ENCODE peak calls at places on chromosome 11, in six cellular contexts. One of them, this sample, is unnamed.

GRCh38 chr11:60124802-60125432 is 36.5 kb downstream of the MS4A2 start:
- DNase-seq in GM12878: no peak
- DNase-seq in A549: no peak
- DNase-seq in stomach: no peak
- DNase-seq in HCT116: no peak
- DNase-seq in uterus: no peak
- DNase-seq in this sample: no peak

GRCh38 chr11:66288138-66288865 is 641 bp downstream of the YIF1A start:
- DNase-seq in uterus: no peak
- DNase-seq in stomach: no peak
- DNase-seq in GM12878: no peak
- DNase-seq in HCT116: no peak
- DNase-seq in A549: no peak
- DNase-seq in this sample: no peak

GRCh38 chr11:67504950-67505561 is at the start of gene PITPNM1:
- DNase-seq in HCT116: no peak
- DNase-seq in uterus: peak; percentile 68
- DNase-seq in A549: peak; percentile 62
- DNase-seq in stomach: peak; percentile 79
- DNase-seq in GM12878: no peak
- DNase-seq in this sample: peak; percentile 45

GRCh38 chr11:47980907-47981621 is 705 bp downstream of the PTPRJ start:
- DNase-seq in HCT116: no peak
- DNase-seq in uterus: peak; percentile 35
- DNase-seq in stomach: peak; percentile 65
- DNase-seq in GM12878: no peak
- DNase-seq in A549: peak; percentile 34
- DNase-seq in this sample: peak; percentile 28

GRCh38 chr11:130531061-130531460 is 82.6 kb downstream of the ADAMTS15 start:
- DNase-seq in GM12878: no peak
- DNase-seq in HCT116: no peak
- DNase-seq in stomach: no peak
- DNase-seq in A549: no peak
- DNase-seq in uterus: no peak
- DNase-seq in this sample: no peak

GRCh38 chr11:120212259-120212888 is 1.5 kb downstream of the OAF start:
- DNase-seq in A549: no peak
- DNase-seq in HCT116: no peak
- DNase-seq in GM12878: no peak
- DNase-seq in uterus: no peak
- DNase-seq in stomach: no peak
- DNase-seq in this sample: no peak

GRCh38 chr11:122910775-122911174 is 28.2 kb downstream of the JHY start:
- DNase-seq in A549: peak; percentile 29
- DNase-seq in GM12878: no peak
- DNase-seq in HCT116: peak; percentile 8
- DNase-seq in stomach: no peak
- DNase-seq in uterus: no peak
- DNase-seq in this sample: no peak

GRCh38 chr11:121463689-121464335 is 11.0 kb upstream of the SORL1-AS1 start:
- DNase-seq in stomach: no peak
- DNase-seq in HCT116: no peak
- DNase-seq in GM12878: no peak
- DNase-seq in uterus: no peak
- DNase-seq in A549: no peak
- DNase-seq in this sample: no peak

GRCh38 chr11:12189543-12190235 is 79.3 kb downstream of the MICAL2 start:
- DNase-seq in A549: no peak
- DNase-seq in stomach: no peak
- DNase-seq in GM12878: no peak
- DNase-seq in HCT116: no peak
- DNase-seq in uterus: no peak
- DNase-seq in this sample: no peak

GRCh38 chr11:64998690-64999431 is 2.1 kb upstream of the BATF2 start:
- DNase-seq in uterus: no peak
- DNase-seq in stomach: no peak
- DNase-seq in A549: peak; percentile 68
- DNase-seq in HCT116: no peak
- DNase-seq in GM12878: no peak
- DNase-seq in this sample: no peak

GRCh38 chr11:96113100-96113710 is 189.3 kb upstream of the MTMR2 start:
- DNase-seq in stomach: no peak
- DNase-seq in HCT116: no peak
- DNase-seq in A549: no peak
- DNase-seq in GM12878: no peak
- DNase-seq in uterus: no peak
- DNase-seq in this sample: no peak

GRCh38 chr11:108718466-108718865 is 53.6 kb downstream of the DDX10 start:
- DNase-seq in stomach: no peak
- DNase-seq in GM12878: no peak
- DNase-seq in uterus: no peak
- DNase-seq in HCT116: no peak
- DNase-seq in A549: no peak
- DNase-seq in this sample: no peak

GRCh38 chr11:118081241-118081958 is 4.5 kb downstream of the TMPRSS4 start:
- DNase-seq in A549: no peak
- DNase-seq in uterus: no peak
- DNase-seq in stomach: no peak
- DNase-seq in GM12878: no peak
- DNase-seq in HCT116: no peak
- DNase-seq in this sample: no peak

GRCh38 chr11:15327786-15328231 is 213.1 kb downstream of the INSC start:
- DNase-seq in HCT116: peak; percentile 35
- DNase-seq in A549: peak; percentile 39
- DNase-seq in GM12878: no peak
- DNase-seq in stomach: peak; percentile 59
- DNase-seq in uterus: peak; percentile 23
- DNase-seq in this sample: peak; percentile 84

GRCh38 chr11:128845334-128845780 is 21.7 kb downstream of the KCNJ1 start:
- DNase-seq in HCT116: no peak
- DNase-seq in uterus: no peak
- DNase-seq in GM12878: no peak
- DNase-seq in A549: no peak
- DNase-seq in stomach: no peak
- DNase-seq in this sample: no peak

GRCh38 chr11:117519590-117519989 is 191.9 kb downstream of the CEP164 start:
- DNase-seq in stomach: no peak
- DNase-seq in uterus: no peak
- DNase-seq in A549: no peak
- DNase-seq in GM12878: no peak
- DNase-seq in HCT116: no peak
- DNase-seq in this sample: no peak

GRCh38 chr11:117921893-117922292 is 7.3 kb downstream of the TMPRSS13 start:
- DNase-seq in A549: no peak
- DNase-seq in stomach: no peak
- DNase-seq in GM12878: no peak
- DNase-seq in uterus: no peak
- DNase-seq in HCT116: no peak
- DNase-seq in this sample: no peak

GRCh38 chr11:83493918-83494317 is 207.8 kb upstream of the CCDC90B start:
- DNase-seq in GM12878: no peak
- DNase-seq in stomach: peak; percentile 26
- DNase-seq in uterus: no peak
- DNase-seq in HCT116: no peak
- DNase-seq in A549: no peak
- DNase-seq in this sample: no peak

GRCh38 chr11:45158210-45158644 is 11.8 kb downstream of the PRDM11 start:
- DNase-seq in GM12878: no peak
- DNase-seq in A549: no peak
- DNase-seq in HCT116: no peak
- DNase-seq in uterus: peak; percentile 58
- DNase-seq in stomach: no peak
- DNase-seq in this sample: no peak

GRCh38 chr11:93560534-93560933 is 17.3 kb upstream of the SMCO4 start:
- DNase-seq in A549: no peak
- DNase-seq in GM12878: no peak
- DNase-seq in stomach: no peak
- DNase-seq in HCT116: no peak
- DNase-seq in uterus: no peak
- DNase-seq in this sample: no peak

GRCh38 chr11:107562647-107563208 is 2.8 kb downstream of the ALKBH8 start:
- DNase-seq in HCT116: peak; percentile 93
- DNase-seq in uterus: no peak
- DNase-seq in stomach: no peak
- DNase-seq in A549: peak; percentile 64
- DNase-seq in GM12878: no peak
- DNase-seq in this sample: no peak

GRCh38 chr11:55707029-55707428 is 45.0 kb downstream of the OR4C6 start:
- DNase-seq in HCT116: no peak
- DNase-seq in stomach: no peak
- DNase-seq in A549: peak; percentile 38
- DNase-seq in uterus: no peak
- DNase-seq in GM12878: peak; percentile 9
- DNase-seq in this sample: no peak

GRCh38 chr11:33869511-33870422 is 22.1 kb downstream of the LMO2 start:
- DNase-seq in A549: peak; percentile 14
- DNase-seq in stomach: no peak
- DNase-seq in uterus: peak; percentile 19
- DNase-seq in GM12878: no peak
- DNase-seq in HCT116: no peak
- DNase-seq in this sample: no peak

GRCh38 chr11:7911011-7911410 is 20.1 kb downstream of the OR10A6 start:
- DNase-seq in HCT116: no peak
- DNase-seq in stomach: no peak
- DNase-seq in uterus: no peak
- DNase-seq in GM12878: no peak
- DNase-seq in A549: no peak
- DNase-seq in this sample: no peak

GRCh38 chr11:35079581-35079980 is 59.4 kb upstream of the CD44 start:
- DNase-seq in GM12878: no peak
- DNase-seq in uterus: no peak
- DNase-seq in A549: no peak
- DNase-seq in stomach: no peak
- DNase-seq in HCT116: no peak
- DNase-seq in this sample: no peak

GRCh38 chr11:1165256-1166041 is 7.7 kb downstream of the MUC5AC start:
- DNase-seq in stomach: peak; percentile 24
- DNase-seq in GM12878: no peak
- DNase-seq in uterus: no peak
- DNase-seq in HCT116: no peak
- DNase-seq in A549: no peak
- DNase-seq in this sample: no peak

DNA sequence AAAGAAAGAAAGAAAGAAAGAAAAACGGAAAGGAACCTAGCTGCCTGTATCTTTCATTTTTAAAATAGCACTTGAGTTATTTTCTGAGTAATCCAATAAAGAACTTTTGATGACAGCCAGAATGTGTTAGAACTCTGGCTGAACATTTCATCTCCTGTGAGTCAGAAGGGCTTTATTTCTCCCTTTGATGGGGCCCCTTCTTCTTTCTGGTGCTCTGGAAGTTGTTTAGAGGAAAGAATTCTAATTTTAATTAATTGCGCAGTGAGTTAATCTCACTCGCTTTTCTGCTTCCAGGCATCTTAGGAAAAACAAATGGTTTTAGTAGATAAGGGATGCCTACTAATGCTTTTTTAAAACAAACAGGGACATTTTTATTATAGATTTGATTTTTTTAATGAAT is 57.9 kb downstream of the COMMD9 start:
- DNase-seq in uterus: no peak
- DNase-seq in stomach: no peak
- DNase-seq in HCT116: no peak
- DNase-seq in A549: no peak
- DNase-seq in GM12878: no peak
- DNase-seq in this sample: no peak
- H3K4me3 ChIP-seq in uterus: peak overlapping the region; percentile 3
- H3K4me3 ChIP-seq in stomach: no peak overlapping the region
- H3K4me3 ChIP-seq in HCT116: peak overlapping the region; percentile 23
- H3K4me3 ChIP-seq in A549: no peak overlapping the region
- H3K4me3 ChIP-seq in GM12878: no peak overlapping the region
- H3K4me3 ChIP-seq in this sample: no peak overlapping the region

GRCh38 chr11:58578635-58579191 is at the start of gene ZFP91:
- DNase-seq in uterus: peak; percentile 97
- DNase-seq in A549: peak; percentile 98
- DNase-seq in GM12878: peak; percentile 87
- DNase-seq in HCT116: peak; percentile 95
- DNase-seq in stomach: peak; percentile 98
- DNase-seq in this sample: peak; percentile 99
- TF ChIP-seq POLR2A in uterus: peak; percentile 80
- TF ChIP-seq POLR2A in A549: peak; percentile 64
- TF ChIP-seq POLR2A in GM12878: peak; percentile 91
- TF ChIP-seq POLR2A in HCT116: no peak
- TF ChIP-seq POLR2A in stomach: peak; percentile 54
- TF ChIP-seq POLR2A in this sample: peak; percentile 61

DNA sequence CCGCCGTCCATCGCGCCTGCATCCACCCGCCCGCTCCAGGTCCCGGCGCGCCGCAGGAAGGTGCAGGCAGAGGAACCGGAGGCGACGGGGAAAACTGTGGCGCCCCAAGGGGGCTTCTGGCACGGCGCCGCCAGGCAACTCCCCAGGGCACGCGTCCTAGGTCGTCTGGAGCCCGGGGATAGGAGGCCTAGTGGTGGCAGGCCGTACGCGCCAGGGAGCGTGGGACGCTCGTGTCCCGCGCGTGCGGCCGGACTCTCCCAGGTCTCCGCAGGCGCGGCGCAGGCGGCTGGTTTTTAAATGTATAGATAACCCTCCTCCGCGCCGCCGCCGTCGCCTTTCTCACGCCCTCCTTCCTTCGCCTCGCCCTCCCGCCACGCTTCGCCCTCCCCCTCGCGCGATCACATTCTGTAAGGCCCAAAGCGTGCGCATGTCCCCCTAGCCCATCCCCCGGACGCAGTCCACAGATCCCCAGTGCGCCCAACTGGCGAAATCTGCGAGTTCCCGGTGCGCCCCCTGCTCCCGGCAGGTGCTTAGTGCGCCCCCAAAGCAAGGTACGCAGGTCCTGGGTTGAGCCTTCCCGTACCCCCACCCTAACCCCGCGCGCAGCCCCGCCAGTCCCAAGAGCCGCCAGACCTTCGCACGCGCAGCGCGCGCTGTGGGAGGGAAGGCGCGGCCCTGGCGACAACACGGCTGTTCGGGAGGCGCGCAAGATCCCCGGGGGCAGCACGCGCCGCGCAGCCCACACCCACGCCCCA is at the start of gene ASCL2:
- DNase-seq in A549: no peak
- DNase-seq in GM12878: no peak
- DNase-seq in stomach: peak; percentile 25
- DNase-seq in uterus: no peak
- DNase-seq in HCT116: no peak
- DNase-seq in this sample: peak; percentile 16
- H3K4me3 ChIP-seq in A549: peak within 1 kb of the TSS; percentile 52
- H3K4me3 ChIP-seq in GM12878: no peak within 1 kb of the TSS
- H3K4me3 ChIP-seq in stomach: peak within 1 kb of the TSS; percentile 56
- H3K4me3 ChIP-seq in uterus: peak within 1 kb of the TSS; percentile 44
- H3K4me3 ChIP-seq in HCT116: peak within 1 kb of the TSS; percentile 56
- H3K4me3 ChIP-seq in this sample: peak within 1 kb of the TSS; percentile 57

DNA sequence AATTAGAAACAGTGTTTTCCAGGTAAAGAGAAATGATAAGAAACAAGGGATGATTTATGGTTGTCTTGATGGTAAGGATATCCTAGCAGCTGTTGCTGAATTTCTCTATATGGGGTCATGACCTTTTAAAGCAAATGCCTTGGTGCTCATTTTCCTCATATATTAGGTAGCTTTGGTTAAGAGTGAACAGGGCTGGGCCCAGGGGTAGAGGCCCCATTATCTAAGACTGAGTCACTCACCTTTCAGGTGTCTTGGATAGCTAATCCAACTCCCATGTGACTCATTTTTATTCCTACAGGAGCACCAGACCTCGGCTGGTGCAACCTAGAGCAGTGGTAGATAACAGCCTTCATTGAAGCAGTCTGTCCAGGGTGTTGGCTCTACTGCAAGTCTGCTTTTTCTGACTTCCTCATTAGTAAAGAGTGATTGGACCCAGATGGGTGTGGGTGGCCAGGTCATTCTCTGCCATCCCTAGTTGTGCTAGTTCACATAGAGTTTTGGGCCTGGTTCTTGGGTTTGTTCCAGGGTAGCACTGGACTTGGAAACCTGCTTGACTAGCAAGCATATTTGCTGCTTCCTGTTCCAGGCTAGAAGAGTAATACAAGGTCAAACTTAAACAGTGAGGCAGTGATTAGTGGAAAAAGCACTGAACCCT is 37.4 kb downstream of the CTNND1 start:
- DNase-seq in HCT116: peak; percentile 94
- DNase-seq in uterus: no peak
- DNase-seq in stomach: peak; percentile 86
- DNase-seq in GM12878: no peak
- DNase-seq in A549: peak; percentile 67
- DNase-seq in this sample: peak; percentile 47
- TF ChIP-seq POLR2A in HCT116: no peak
- TF ChIP-seq POLR2A in uterus: no peak
- TF ChIP-seq POLR2A in stomach: no peak
- TF ChIP-seq POLR2A in GM12878: no peak
- TF ChIP-seq POLR2A in A549: no peak
- TF ChIP-seq POLR2A in this sample: no peak